ENCODE peak calls at places on chromosomes 5 and 9, in ten cellular contexts. X is C1 segment of cervical spinal cord; L is NCI-H1436; R is germinal center; H is astrocyte of the cerebellum; S is GM12891; M is lower leg skin; E is ELR; Q is mesendoderm; J is CD4-positive, alpha-beta T cell. F is an unnamed sample.

GRCh38 chr9:132672413-132672690 is 2.1 kb downstream of the GTF3C4 start:
- DNase-seq in J (no peak), S (no peak), L (no peak), M (no peak), R (no peak), Q (peak), E (peak), X (no peak), H (no peak), F (no peak)

GRCh38 chr5:3145641-3146040 is 394.2 kb upstream of the IRX2 start:
- DNase-seq in H (no peak), X (no peak), S (no peak), Q (no peak), R (no peak), E (no peak), L (no peak), M (no peak), J (no peak), F (no peak)

GRCh38 chr9:113979713-113980086 is 98.4 kb downstream of the AMBP start:
- DNase-seq in S (no peak), Q (no peak), X (no peak), R (no peak), J (no peak), L (no peak), E (no peak), H (no peak), M (no peak), F (no peak)

GRCh38 chr9:22718653-22719052 is 272.0 kb downstream of the DMRTA1 start:
- DNase-seq in X (no peak), L (no peak), Q (no peak), S (no peak), R (no peak), H (no peak), M (no peak), E (peak), J (no peak), F (no peak)

GRCh38 chr5:58411372-58411771 is 48.5 kb downstream of the PLK2 start:
- DNase-seq in M (no peak), J (no peak), R (no peak), X (no peak), H (no peak), S (no peak), E (peak), Q (no peak), L (no peak), F (no peak)

GRCh38 chr5:60404171-60404570 is 295.8 kb downstream of the DEPDC1B start:
- DNase-seq in M (no peak), L (no peak), S (no peak), H (peak), J (no peak), E (no peak), R (no peak), Q (no peak), X (no peak), F (no peak)

GRCh38 chr5:115415143-115415491 is 118.7 kb upstream of the CCDC112 start:
- DNase-seq in H (peak), E (peak), M (no peak), S (no peak), Q (peak), L (no peak), X (no peak), J (no peak), R (no peak), F (no peak)

GRCh38 chr5:130985776-130986175 is 179.3 kb downstream of the HINT1 start:
- DNase-seq in S (no peak), R (no peak), H (no peak), M (no peak), J (no peak), E (no peak), L (no peak), Q (no peak), X (no peak), F (no peak)

GRCh38 chr9:135905380-135906282 is 1.7 kb downstream of the CAMSAP1 start:
- DNase-seq in S (no peak), J (peak), E (peak), X (peak), H (no peak), M (no peak), Q (no peak), L (no peak), R (no peak), F (no peak)

GRCh38 chr5:149851211-149851610 is 93.4 kb downstream of the PDE6A start:
- DNase-seq in H (no peak), S (no peak), X (no peak), L (no peak), Q (no peak), E (no peak), J (no peak), R (no peak), M (no peak), F (no peak)